ENCODE peak calls at places on chromosomes 13 and 19, in six cellular contexts. D is psoas muscle; B is OCI-M1; V is activated T-helper 1 cell treated with anti-CD3 and anti-CD28 coated beads, Interleukin-2, amount 50 U/mL, for 16 hours; O is fibroblast of gingiva; N is foreskin fibroblast. Y is an unnamed sample.

GRCh38 chr19:3904233-3904632 is 23.7 kb downstream of the ATCAY start:
- DNase-seq in D (no peak), B (no peak), V (no peak), O (no peak), N (no peak), Y (no peak)

GRCh38 chr13:41065098-41065497 is 3.8 kb downstream of the WBP4 start:
- DNase-seq in D (no peak), B (peak), V (no peak), O (peak), N (peak), Y (peak)

GRCh38 chr13:48595330-48596127 is 58.2 kb upstream of the CYSLTR2 start:
- DNase-seq in D (no peak), B (peak), V (peak), O (peak), N (peak), Y (peak)

GRCh38 chr13:109790071-109790470 is 3.7 kb upstream of the IRS2 start:
- DNase-seq in D (no peak), B (peak), V (no peak), O (peak), N (no peak), Y (peak)

GRCh38 chr13:98044301-98044700 is 90.8 kb downstream of the IPO5 start:
- DNase-seq in D (no peak), B (no peak), V (no peak), O (no peak), N (no peak), Y (no peak)

GRCh38 chr13:20360041-20360491 is 127.9 kb upstream of the GJB6 start:
- DNase-seq in D (no peak), B (no peak), V (no peak), O (no peak), N (no peak), Y (peak)

GRCh38 chr19:50909240-50910070 is 1.7 kb downstream of the KLK4 start:
- DNase-seq in D (no peak), B (peak), V (no peak), O (no peak), N (peak), Y (no peak)

GRCh38 chr13:98503175-98504028 is 73.5 kb downstream of the STK24 start:
- DNase-seq in D (no peak), B (peak), V (no peak), O (no peak), N (no peak), Y (no peak)

GRCh38 chr19:2538096-2538757 is 62.3 kb downstream of the GADD45B start:
- DNase-seq in D (peak), B (no peak), V (no peak), O (no peak), N (no peak), Y (no peak)

GRCh38 chr19:11279505-11280236 is 16.3 kb upstream of the TSPAN16 start:
- DNase-seq in D (no peak), B (peak), V (no peak), O (no peak), N (no peak), Y (peak)

GRCh38 chr13:35953537-35954206 is 177.5 kb downstream of the DCLK1 start:
- DNase-seq in D (peak), B (peak), V (no peak), O (peak), N (peak), Y (peak)

GRCh38 chr13:38849316-38849715 is 141.3 kb downstream of the STOML3 start:
- DNase-seq in D (no peak), B (no peak), V (no peak), O (no peak), N (no peak), Y (no peak)

GRCh38 chr13:105336706-105337582 is 1198.5 kb downstream of the EFNB2 start:
- DNase-seq in D (no peak), B (no peak), V (no peak), O (peak), N (no peak), Y (peak)

GRCh38 chr13:51895906-51896888 is 34.4 kb downstream of the CCDC70 start:
- DNase-seq in D (peak), B (peak), V (no peak), O (peak), N (peak), Y (peak)

GRCh38 chr13:110010433-110011135 is 224.2 kb upstream of the IRS2 start:
- DNase-seq in D (no peak), B (peak), V (no peak), O (no peak), N (no peak), Y (no peak)

GRCh38 chr19:55179570-55180484 is at the start of gene SYT5:
- DNase-seq in D (no peak), B (peak), V (peak), O (no peak), N (no peak), Y (no peak)